ENCODE peak calls at places on chromosome 20, in four cellular contexts. K is HepG2, J is HCT116, Q is K562. I is an unnamed sample.

GRCh38 chr20:47217482-47218446 is 138.7 kb downstream of the ZMYND8 start:
- DNase-seq in Q (no peak), K (no peak), J (no peak), I (no peak)

GRCh38 chr20:6767536-6768227 is at the start of gene BMP2:
- DNase-seq in K (no peak), J (no peak), Q (peak; percentile 24), I (no peak)

GRCh38 chr20:57685134-57685851 is 24.5 kb downstream of the PMEPA1 start:
- DNase-seq in K (no peak), Q (no peak), J (no peak), I (no peak)

GRCh38 chr20:18665135-18665534 is 77.3 kb downstream of the DTD1 start:
- DNase-seq in Q (no peak), K (no peak), J (no peak), I (no peak)

GRCh38 chr20:64070244-64070993 is 7.4 kb downstream of the TCEA2 start:
- DNase-seq in J (no peak), K (no peak), Q (no peak), I (no peak)

GRCh38 chr20:48406462-48407235 is 421.1 kb downstream of the PREX1 start:
- DNase-seq in Q (no peak), K (no peak), J (no peak), I (no peak)

GRCh38 chr20:38452880-38453624 is 17.9 kb upstream of the SNHG17 start:
- DNase-seq in K (no peak), J (no peak), Q (peak; percentile 63), I (no peak)

GRCh38 chr20:56166781-56167465 is 81.6 kb upstream of the MC3R start:
- DNase-seq in K (no peak), J (no peak), Q (no peak), I (no peak)

GRCh38 chr20:63273635-63274380 is 1.2 kb downstream of the ARFGAP1 start:
- DNase-seq in J (no peak), Q (peak; percentile 55), K (peak; percentile 82), I (no peak)

GRCh38 chr20:32885201-32885600 is 26.5 kb downstream of the EFCAB8 start:
- DNase-seq in J (no peak), Q (no peak), K (no peak), I (no peak)

GRCh38 chr20:7856756-7857155 is 83.5 kb downstream of the HAO1 start:
- DNase-seq in J (no peak), K (no peak), Q (no peak), I (peak; percentile 20)

GRCh38 chr20:61526907-61527306 is 274.8 kb downstream of the CDH4 start:
- DNase-seq in Q (no peak), J (no peak), K (no peak), I (no peak)

GRCh38 chr20:35344354-35344837 is 52.2 kb upstream of the FAM83C start:
- DNase-seq in J (no peak), Q (peak; percentile 44), K (peak; percentile 92), I (no peak)

GRCh38 chr20:62587757-62588402 is 54.4 kb upstream of the SLCO4A1 start:
- DNase-seq in Q (peak; percentile 70), K (no peak), J (no peak), I (no peak)

GRCh38 chr20:62303327-62304226 is 780 bp downstream of the ADRM1 start:
- DNase-seq in K (peak; percentile 89), J (no peak), Q (no peak), I (no peak)

GRCh38 chr20:43193443-43193842 is 3.7 kb upstream of the PTPRT start:
- DNase-seq in K (no peak), Q (no peak), J (no peak), I (no peak)

GRCh38 chr20:20064303-20064702 is 12.0 kb downstream of the CFAP61 start:
- DNase-seq in J (no peak), Q (no peak), K (peak; percentile 42), I (no peak)
- TF ChIP-seq TCF7L2 in J (no peak), Q (no peak), K (no peak), I (no peak)

GRCh38 chr20:31633339-31633914 is 4.3 kb upstream of the COX4I2 start:
- DNase-seq in K (no peak), J (no peak), Q (peak; percentile 81), I (no peak)
- H3K27ac ChIP-seq in K (no peak overlapping the region), J (no peak overlapping the region), Q (no peak overlapping the region), I (no peak overlapping the region)

GRCh38 chr20:15784020-15784419 is 789.2 kb downstream of the KIF16B start:
- DNase-seq in Q (no peak), K (no peak), J (no peak), I (no peak)
- TF ChIP-seq POLR2AphosphoS5 in Q (no peak), K (no peak), J (no peak), I (no peak)

GRCh38 chr20:50488236-50488806 is 21.9 kb upstream of the PTPN1 start:
- DNase-seq in J (no peak), K (no peak), Q (no peak), I (no peak)

GRCh38 chr20:50481741-50482140 is 28.4 kb upstream of the PTPN1 start:
- DNase-seq in K (no peak), Q (no peak), J (no peak), I (no peak)

GRCh38 chr20:50487397-50487796 is 22.8 kb upstream of the PTPN1 start:
- DNase-seq in Q (no peak), J (no peak), K (no peak), I (no peak)

GRCh38 chr20:50482396-50482890 is 27.7 kb upstream of the PTPN1 start:
- DNase-seq in J (no peak), K (no peak), Q (peak; percentile 66), I (no peak)

GRCh38 chr20:50484271-50484976 is 25.8 kb upstream of the PTPN1 start:
- DNase-seq in K (no peak), Q (no peak), J (no peak), I (no peak)
- TF ChIP-seq TCF7L2 in K (no peak), Q (no peak), J (no peak), I (no peak)

GRCh38 chr20:45968081-45968671 is 3.8 kb downstream of the ZNF335 start:
- DNase-seq in Q (peak; percentile 6), J (no peak), K (no peak), I (no peak)

GRCh38 chr20:45969712-45970634 is 2.0 kb downstream of the ZNF335 start:
- DNase-seq in J (peak; percentile 66), K (peak; percentile 86), Q (peak; percentile 48), I (no peak)

GRCh38 chr20:45967551-45968080 is 4.4 kb downstream of the ZNF335 start:
- DNase-seq in K (no peak), J (no peak), Q (no peak), I (no peak)

GRCh38 chr20:45970646-45971424 is 1.2 kb downstream of the ZNF335 start:
- DNase-seq in J (no peak), K (no peak), Q (no peak), I (no peak)

DNA sequence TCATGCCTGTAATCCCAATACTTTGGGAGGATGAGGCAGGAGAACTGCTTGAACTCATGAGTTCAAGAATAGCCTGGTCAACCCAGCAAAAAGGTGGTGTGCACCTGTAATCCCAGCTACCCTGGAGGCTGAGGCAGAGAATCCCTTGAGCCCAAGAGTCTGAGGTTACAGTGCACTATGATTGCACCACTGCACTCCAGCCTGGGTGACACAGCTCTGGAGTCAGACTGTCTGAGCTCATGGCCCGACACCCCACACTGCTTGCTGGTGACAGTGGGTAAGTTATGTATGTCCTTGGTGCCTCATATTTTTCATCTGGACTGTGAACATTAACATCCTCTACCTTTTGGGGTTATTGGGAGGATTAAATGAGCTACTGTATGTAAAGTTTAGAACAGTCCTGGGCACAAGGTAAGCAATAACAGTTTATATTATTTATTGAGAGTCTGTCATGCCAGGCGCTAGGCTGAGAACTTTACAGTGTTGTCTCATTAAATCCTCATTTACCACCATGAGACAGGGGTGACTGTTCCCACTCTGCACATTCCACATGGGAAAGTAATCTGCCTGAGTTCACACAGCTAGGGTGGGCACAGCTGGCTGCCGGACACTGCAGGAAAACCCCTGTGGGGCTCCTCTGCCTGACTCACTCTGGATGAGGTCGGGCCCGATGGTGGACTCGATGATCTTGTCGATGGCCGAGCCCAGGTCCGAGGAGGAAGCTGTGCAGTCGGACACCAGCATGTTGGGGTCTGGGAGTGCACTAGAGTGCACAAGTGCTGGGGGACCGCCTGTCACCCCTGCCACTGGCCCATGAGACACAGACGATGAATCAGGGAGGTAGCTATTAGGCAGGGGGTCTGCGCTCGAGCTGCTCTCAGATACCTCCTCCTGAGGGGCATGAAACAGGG is 2.9 kb downstream of the ZNF335 start:
- DNase-seq in K (no peak), Q (peak; percentile 4), J (no peak), I (no peak)
- H3K27ac ChIP-seq in K (no peak overlapping the region), Q (no peak overlapping the region), J (peak overlapping the region; percentile 100), I (no peak overlapping the region)